ENCODE peak calls at places on chromosomes 11 and 22, in four cellular contexts. One of them, this sample, is unnamed.

GRCh38 chr11:67289226-67289650 is at the start of gene ANKRD13D:
- DNase-seq in neuronal stem cell: no peak
- DNase-seq in T-cell: no peak
- DNase-seq in stimulated activated CD4-positive, alpha-beta T cell treated with anti-CD3 and anti-CD28 coated beads, Interleukin-15, amount 100 ng/mL, for 24 hours: no peak
- DNase-seq in this sample: no peak

GRCh38 chr22:35604671-35605457 is 12.3 kb downstream of the MB start:
- DNase-seq in stimulated activated CD4-positive, alpha-beta T cell treated with anti-CD3 and anti-CD28 coated beads, Interleukin-15, amount 100 ng/mL, for 24 hours: peak; percentile 32
- DNase-seq in T-cell: no peak
- DNase-seq in neuronal stem cell: no peak
- DNase-seq in this sample: no peak

GRCh38 chr11:74206746-74207145 is 35.7 kb downstream of the PPME1 start:
- DNase-seq in stimulated activated CD4-positive, alpha-beta T cell treated with anti-CD3 and anti-CD28 coated beads, Interleukin-15, amount 100 ng/mL, for 24 hours: no peak
- DNase-seq in neuronal stem cell: no peak
- DNase-seq in T-cell: no peak
- DNase-seq in this sample: no peak

GRCh38 chr22:46684706-46685105 is 53.3 kb downstream of the CERK start:
- DNase-seq in neuronal stem cell: no peak
- DNase-seq in stimulated activated CD4-positive, alpha-beta T cell treated with anti-CD3 and anti-CD28 coated beads, Interleukin-15, amount 100 ng/mL, for 24 hours: no peak
- DNase-seq in T-cell: no peak
- DNase-seq in this sample: no peak

GRCh38 chr11:94639901-94640721 is 72.9 kb downstream of the PIWIL4 start:
- DNase-seq in T-cell: no peak
- DNase-seq in neuronal stem cell: no peak
- DNase-seq in stimulated activated CD4-positive, alpha-beta T cell treated with anti-CD3 and anti-CD28 coated beads, Interleukin-15, amount 100 ng/mL, for 24 hours: no peak
- DNase-seq in this sample: no peak

GRCh38 chr11:8038393-8038792 is 42.6 kb upstream of the TUB start:
- DNase-seq in neuronal stem cell: peak; percentile 53
- DNase-seq in stimulated activated CD4-positive, alpha-beta T cell treated with anti-CD3 and anti-CD28 coated beads, Interleukin-15, amount 100 ng/mL, for 24 hours: no peak
- DNase-seq in T-cell: no peak
- DNase-seq in this sample: no peak

GRCh38 chr11:43989162-43989961 is 46.9 kb downstream of the C11orf96 start:
- DNase-seq in T-cell: no peak
- DNase-seq in neuronal stem cell: no peak
- DNase-seq in stimulated activated CD4-positive, alpha-beta T cell treated with anti-CD3 and anti-CD28 coated beads, Interleukin-15, amount 100 ng/mL, for 24 hours: no peak
- DNase-seq in this sample: no peak

GRCh38 chr22:20204821-20205220 is 54.0 kb upstream of the CCDC188 start:
- DNase-seq in stimulated activated CD4-positive, alpha-beta T cell treated with anti-CD3 and anti-CD28 coated beads, Interleukin-15, amount 100 ng/mL, for 24 hours: no peak
- DNase-seq in neuronal stem cell: no peak
- DNase-seq in T-cell: no peak
- DNase-seq in this sample: no peak

GRCh38 chr11:60910711-60911366 is 3.1 kb upstream of the TMEM109 start:
- DNase-seq in T-cell: no peak
- DNase-seq in stimulated activated CD4-positive, alpha-beta T cell treated with anti-CD3 and anti-CD28 coated beads, Interleukin-15, amount 100 ng/mL, for 24 hours: no peak
- DNase-seq in neuronal stem cell: no peak
- DNase-seq in this sample: no peak

GRCh38 chr11:32029721-32030120 is 61.2 kb upstream of the RCN1 start:
- DNase-seq in neuronal stem cell: no peak
- DNase-seq in T-cell: no peak
- DNase-seq in stimulated activated CD4-positive, alpha-beta T cell treated with anti-CD3 and anti-CD28 coated beads, Interleukin-15, amount 100 ng/mL, for 24 hours: no peak
- DNase-seq in this sample: no peak

GRCh38 chr22:40728731-40729189 is 49.5 kb downstream of the MCHR1 start:
- DNase-seq in neuronal stem cell: no peak
- DNase-seq in stimulated activated CD4-positive, alpha-beta T cell treated with anti-CD3 and anti-CD28 coated beads, Interleukin-15, amount 100 ng/mL, for 24 hours: peak; percentile 65
- DNase-seq in T-cell: peak; percentile 67
- DNase-seq in this sample: no peak

GRCh38 chr11:1890856-1891830 is 552 bp downstream of the PRR33 start:
- DNase-seq in stimulated activated CD4-positive, alpha-beta T cell treated with anti-CD3 and anti-CD28 coated beads, Interleukin-15, amount 100 ng/mL, for 24 hours: no peak
- DNase-seq in T-cell: no peak
- DNase-seq in neuronal stem cell: no peak
- DNase-seq in this sample: no peak

GRCh38 chr11:73218106-73218829 is at the start of gene P2RY2:
- DNase-seq in stimulated activated CD4-positive, alpha-beta T cell treated with anti-CD3 and anti-CD28 coated beads, Interleukin-15, amount 100 ng/mL, for 24 hours: peak; percentile 73
- DNase-seq in T-cell: peak; percentile 9
- DNase-seq in neuronal stem cell: peak; percentile 67
- DNase-seq in this sample: no peak

GRCh38 chr11:71998649-71999310 is at the start of gene IL18BP:
- DNase-seq in neuronal stem cell: no peak
- DNase-seq in stimulated activated CD4-positive, alpha-beta T cell treated with anti-CD3 and anti-CD28 coated beads, Interleukin-15, amount 100 ng/mL, for 24 hours: peak; percentile 30
- DNase-seq in T-cell: peak; percentile 30
- DNase-seq in this sample: no peak

GRCh38 chr11:126710804-126711399 is 289.7 kb downstream of the KIRREL3 start:
- DNase-seq in neuronal stem cell: no peak
- DNase-seq in T-cell: no peak
- DNase-seq in stimulated activated CD4-positive, alpha-beta T cell treated with anti-CD3 and anti-CD28 coated beads, Interleukin-15, amount 100 ng/mL, for 24 hours: no peak
- DNase-seq in this sample: no peak

GRCh38 chr11:118889796-118890195 is 6.1 kb downstream of the CXCR5 start:
- DNase-seq in neuronal stem cell: no peak
- DNase-seq in T-cell: no peak
- DNase-seq in stimulated activated CD4-positive, alpha-beta T cell treated with anti-CD3 and anti-CD28 coated beads, Interleukin-15, amount 100 ng/mL, for 24 hours: no peak
- DNase-seq in this sample: no peak

GRCh38 chr22:40401532-40401931 is 31.1 kb downstream of the SGSM3 start:
- DNase-seq in neuronal stem cell: no peak
- DNase-seq in stimulated activated CD4-positive, alpha-beta T cell treated with anti-CD3 and anti-CD28 coated beads, Interleukin-15, amount 100 ng/mL, for 24 hours: peak; percentile 65
- DNase-seq in T-cell: peak; percentile 50
- DNase-seq in this sample: no peak

GRCh38 chr11:304061-304506 is 3.5 kb upstream of the IFITM2 start:
- DNase-seq in T-cell: no peak
- DNase-seq in stimulated activated CD4-positive, alpha-beta T cell treated with anti-CD3 and anti-CD28 coated beads, Interleukin-15, amount 100 ng/mL, for 24 hours: no peak
- DNase-seq in neuronal stem cell: no peak
- DNase-seq in this sample: no peak

GRCh38 chr11:118856314-118856713 is 27.4 kb upstream of the CXCR5 start:
- DNase-seq in T-cell: no peak
- DNase-seq in neuronal stem cell: no peak
- DNase-seq in stimulated activated CD4-positive, alpha-beta T cell treated with anti-CD3 and anti-CD28 coated beads, Interleukin-15, amount 100 ng/mL, for 24 hours: no peak
- DNase-seq in this sample: no peak

GRCh38 chr11:31995525-31996123 is 95.2 kb upstream of the RCN1 start:
- DNase-seq in neuronal stem cell: no peak
- DNase-seq in stimulated activated CD4-positive, alpha-beta T cell treated with anti-CD3 and anti-CD28 coated beads, Interleukin-15, amount 100 ng/mL, for 24 hours: no peak
- DNase-seq in T-cell: no peak
- DNase-seq in this sample: no peak

GRCh38 chr11:68115285-68115684 is 5.9 kb downstream of the CHKA start:
- DNase-seq in T-cell: no peak
- DNase-seq in stimulated activated CD4-positive, alpha-beta T cell treated with anti-CD3 and anti-CD28 coated beads, Interleukin-15, amount 100 ng/mL, for 24 hours: no peak
- DNase-seq in neuronal stem cell: no peak
- DNase-seq in this sample: no peak

GRCh38 chr22:24894220-24894975 is 52.1 kb downstream of the LHFPL7 start:
- DNase-seq in T-cell: no peak
- DNase-seq in stimulated activated CD4-positive, alpha-beta T cell treated with anti-CD3 and anti-CD28 coated beads, Interleukin-15, amount 100 ng/mL, for 24 hours: no peak
- DNase-seq in neuronal stem cell: no peak
- DNase-seq in this sample: no peak

GRCh38 chr11:133927690-133928627 is 28.8 kb downstream of the IGSF9B start:
- DNase-seq in neuronal stem cell: no peak
- DNase-seq in T-cell: peak; percentile 38
- DNase-seq in stimulated activated CD4-positive, alpha-beta T cell treated with anti-CD3 and anti-CD28 coated beads, Interleukin-15, amount 100 ng/mL, for 24 hours: peak; percentile 82
- DNase-seq in this sample: no peak

GRCh38 chr11:128790200-128790599 is 76.9 kb downstream of the KCNJ1 start:
- DNase-seq in T-cell: no peak
- DNase-seq in neuronal stem cell: no peak
- DNase-seq in stimulated activated CD4-positive, alpha-beta T cell treated with anti-CD3 and anti-CD28 coated beads, Interleukin-15, amount 100 ng/mL, for 24 hours: no peak
- DNase-seq in this sample: no peak

GRCh38 chr11:69364901-69365300 is 70.9 kb downstream of the MYEOV start:
- DNase-seq in neuronal stem cell: no peak
- DNase-seq in stimulated activated CD4-positive, alpha-beta T cell treated with anti-CD3 and anti-CD28 coated beads, Interleukin-15, amount 100 ng/mL, for 24 hours: no peak
- DNase-seq in T-cell: no peak
- DNase-seq in this sample: no peak

GRCh38 chr11:103806130-103806900 is 230.1 kb upstream of the DDI1 start:
- DNase-seq in stimulated activated CD4-positive, alpha-beta T cell treated with anti-CD3 and anti-CD28 coated beads, Interleukin-15, amount 100 ng/mL, for 24 hours: no peak
- DNase-seq in neuronal stem cell: no peak
- DNase-seq in T-cell: no peak
- DNase-seq in this sample: no peak

GRCh38 chr11:9459573-9460321 is 1.1 kb upstream of the ZNF143 start:
- DNase-seq in T-cell: no peak
- DNase-seq in stimulated activated CD4-positive, alpha-beta T cell treated with anti-CD3 and anti-CD28 coated beads, Interleukin-15, amount 100 ng/mL, for 24 hours: peak; percentile 52
- DNase-seq in neuronal stem cell: peak; percentile 17
- DNase-seq in this sample: no peak

GRCh38 chr11:2092956-2093412 is 46.2 kb downstream of the IGF2 start:
- DNase-seq in neuronal stem cell: no peak
- DNase-seq in stimulated activated CD4-positive, alpha-beta T cell treated with anti-CD3 and anti-CD28 coated beads, Interleukin-15, amount 100 ng/mL, for 24 hours: peak; percentile 64
- DNase-seq in T-cell: peak; percentile 64
- DNase-seq in this sample: no peak

GRCh38 chr11:111454561-111455192 is 57.5 kb downstream of the BTG4 start:
- DNase-seq in T-cell: no peak
- DNase-seq in neuronal stem cell: peak; percentile 47
- DNase-seq in stimulated activated CD4-positive, alpha-beta T cell treated with anti-CD3 and anti-CD28 coated beads, Interleukin-15, amount 100 ng/mL, for 24 hours: peak; percentile 78
- DNase-seq in this sample: no peak

GRCh38 chr11:122628691-122629555 is 26.6 kb upstream of the UBASH3B start:
- DNase-seq in T-cell: peak; percentile 45
- DNase-seq in neuronal stem cell: peak; percentile 57
- DNase-seq in stimulated activated CD4-positive, alpha-beta T cell treated with anti-CD3 and anti-CD28 coated beads, Interleukin-15, amount 100 ng/mL, for 24 hours: peak; percentile 77
- DNase-seq in this sample: no peak

GRCh38 chr22:28582806-28583205 is 96.8 kb downstream of the TTC28 start:
- DNase-seq in stimulated activated CD4-positive, alpha-beta T cell treated with anti-CD3 and anti-CD28 coated beads, Interleukin-15, amount 100 ng/mL, for 24 hours: no peak
- DNase-seq in neuronal stem cell: no peak
- DNase-seq in T-cell: no peak
- DNase-seq in this sample: no peak

GRCh38 chr22:25397616-25398015 is 166.9 kb upstream of the GRK3 start:
- DNase-seq in neuronal stem cell: no peak
- DNase-seq in T-cell: no peak
- DNase-seq in stimulated activated CD4-positive, alpha-beta T cell treated with anti-CD3 and anti-CD28 coated beads, Interleukin-15, amount 100 ng/mL, for 24 hours: no peak
- DNase-seq in this sample: no peak

GRCh38 chr11:112082729-112083128 is 3.8 kb downstream of the TIMM8B start:
- DNase-seq in T-cell: no peak
- DNase-seq in stimulated activated CD4-positive, alpha-beta T cell treated with anti-CD3 and anti-CD28 coated beads, Interleukin-15, amount 100 ng/mL, for 24 hours: peak; percentile 44
- DNase-seq in neuronal stem cell: no peak
- DNase-seq in this sample: no peak

GRCh38 chr11:129435499-129436245 is 60.0 kb downstream of the BARX2 start:
- DNase-seq in neuronal stem cell: no peak
- DNase-seq in stimulated activated CD4-positive, alpha-beta T cell treated with anti-CD3 and anti-CD28 coated beads, Interleukin-15, amount 100 ng/mL, for 24 hours: no peak
- DNase-seq in T-cell: no peak
- DNase-seq in this sample: no peak

GRCh38 chr11:62974848-62975522 is 9.8 kb downstream of the SLC22A6 start:
- DNase-seq in stimulated activated CD4-positive, alpha-beta T cell treated with anti-CD3 and anti-CD28 coated beads, Interleukin-15, amount 100 ng/mL, for 24 hours: peak; percentile 40
- DNase-seq in T-cell: no peak
- DNase-seq in neuronal stem cell: no peak
- DNase-seq in this sample: no peak

GRCh38 chr11:12017243-12017678 is 8.8 kb upstream of the DKK3 start:
- DNase-seq in T-cell: no peak
- DNase-seq in neuronal stem cell: no peak
- DNase-seq in stimulated activated CD4-positive, alpha-beta T cell treated with anti-CD3 and anti-CD28 coated beads, Interleukin-15, amount 100 ng/mL, for 24 hours: no peak
- DNase-seq in this sample: no peak

GRCh38 chr11:1205987-1206331 is 16.9 kb upstream of the MUC5B start:
- DNase-seq in neuronal stem cell: no peak
- DNase-seq in stimulated activated CD4-positive, alpha-beta T cell treated with anti-CD3 and anti-CD28 coated beads, Interleukin-15, amount 100 ng/mL, for 24 hours: no peak
- DNase-seq in T-cell: no peak
- DNase-seq in this sample: no peak

GRCh38 chr11:69656536-69657455 is 15.8 kb downstream of the CCND1 start:
- DNase-seq in neuronal stem cell: no peak
- DNase-seq in stimulated activated CD4-positive, alpha-beta T cell treated with anti-CD3 and anti-CD28 coated beads, Interleukin-15, amount 100 ng/mL, for 24 hours: no peak
- DNase-seq in T-cell: no peak
- DNase-seq in this sample: no peak

GRCh38 chr11:126884192-126884973 is 116.2 kb downstream of the KIRREL3 start:
- DNase-seq in T-cell: no peak
- DNase-seq in stimulated activated CD4-positive, alpha-beta T cell treated with anti-CD3 and anti-CD28 coated beads, Interleukin-15, amount 100 ng/mL, for 24 hours: no peak
- DNase-seq in neuronal stem cell: no peak
- DNase-seq in this sample: no peak